ENCODE peak calls at places on chromosomes 4 and X, in five cellular contexts. One of them, this sample, is unnamed.

GRCh38 chr4:183628189-183628588 is 30.8 kb downstream of the RWDD4 start:
- DNase-seq in epithelial cell of esophagus: no peak
- DNase-seq in GM04504: no peak
- DNase-seq in coronary artery: no peak
- DNase-seq in LoVo: no peak
- DNase-seq in this sample: no peak

GRCh38 chrX:107743995-107744394 is 31.6 kb downstream of the TSC22D3 start:
- DNase-seq in GM04504: no peak
- DNase-seq in epithelial cell of esophagus: no peak
- DNase-seq in coronary artery: no peak
- DNase-seq in LoVo: no peak
- DNase-seq in this sample: no peak

GRCh38 chrX:104370089-104370488 is 115.4 kb upstream of the ESX1 start:
- DNase-seq in GM04504: no peak
- DNase-seq in LoVo: no peak
- DNase-seq in coronary artery: no peak
- DNase-seq in epithelial cell of esophagus: peak
- DNase-seq in this sample: peak

GRCh38 chr4:7903686-7904085 is 36.0 kb downstream of the AFAP1 start:
- DNase-seq in LoVo: no peak
- DNase-seq in GM04504: no peak
- DNase-seq in coronary artery: no peak
- DNase-seq in epithelial cell of esophagus: no peak
- DNase-seq in this sample: peak

GRCh38 chrX:107684956-107685385 is 56.7 kb downstream of the PRPS1 start:
- DNase-seq in epithelial cell of esophagus: peak
- DNase-seq in LoVo: no peak
- DNase-seq in coronary artery: no peak
- DNase-seq in GM04504: no peak
- DNase-seq in this sample: peak

GRCh38 chrX:72306851-72307645 is 1.3 kb upstream of the CITED1 start:
- DNase-seq in LoVo: peak
- DNase-seq in GM04504: no peak
- DNase-seq in epithelial cell of esophagus: peak
- DNase-seq in coronary artery: no peak
- DNase-seq in this sample: peak

GRCh38 chr4:173211838-173212237 is 43.2 kb downstream of the GALNT7 start:
- DNase-seq in coronary artery: no peak
- DNase-seq in epithelial cell of esophagus: peak
- DNase-seq in LoVo: peak
- DNase-seq in GM04504: peak
- DNase-seq in this sample: peak

GRCh38 chrX:24266996-24267395 is 46.9 kb downstream of the SUPT20HL2 start:
- DNase-seq in epithelial cell of esophagus: peak
- DNase-seq in LoVo: no peak
- DNase-seq in coronary artery: no peak
- DNase-seq in GM04504: no peak
- DNase-seq in this sample: no peak

GRCh38 chr4:185640809-185641675 is 105.7 kb upstream of the PDLIM3 start:
- DNase-seq in coronary artery: no peak
- DNase-seq in GM04504: peak
- DNase-seq in epithelial cell of esophagus: peak
- DNase-seq in LoVo: peak
- DNase-seq in this sample: peak

GRCh38 chr4:184362338-184362737 is 112.0 kb downstream of the IRF2 start:
- DNase-seq in GM04504: no peak
- DNase-seq in epithelial cell of esophagus: peak
- DNase-seq in LoVo: no peak
- DNase-seq in coronary artery: no peak
- DNase-seq in this sample: no peak

GRCh38 chr4:7777017-7777710 is 162.5 kb downstream of the AFAP1 start:
- DNase-seq in LoVo: no peak
- DNase-seq in GM04504: no peak
- DNase-seq in coronary artery: no peak
- DNase-seq in epithelial cell of esophagus: no peak
- DNase-seq in this sample: no peak